ENCODE peak calls at places on chromosome 11, in five cellular contexts. U, T, I, Z and P are unnamed samples.

GRCh38 chr11:125289419-125290088 is 125.0 kb downstream of the PKNOX2 start:
- DNase-seq in U (no peak), Z (no peak), T (no peak), I (no peak), P (no peak)

GRCh38 chr11:12099132-12099873 is 11.1 kb upstream of the MICAL2 start:
- DNase-seq in U (no peak), Z (no peak), T (no peak), I (no peak), P (no peak)

GRCh38 chr11:130553306-130553705 is 104.9 kb downstream of the ADAMTS15 start:
- DNase-seq in U (no peak), T (no peak), I (no peak), Z (no peak), P (no peak)

GRCh38 chr11:133064152-133064877 is 468.0 kb downstream of the OPCML start:
- DNase-seq in U (peak; percentile 38), Z (peak; percentile 80), T (peak; percentile 76), I (no peak), P (peak; percentile 20)

GRCh38 chr11:123973816-123974215 is 3.8 kb downstream of the OR10S1 start:
- DNase-seq in U (no peak), I (no peak), Z (no peak), T (no peak), P (no peak)

GRCh38 chr11:14184548-14184947 is 174.4 kb downstream of the RRAS2 start:
- DNase-seq in U (no peak), Z (no peak), T (no peak), I (no peak), P (no peak)

GRCh38 chr11:10669258-10670033 is 24.1 kb downstream of the IRAG1 start:
- DNase-seq in I (no peak), U (no peak), Z (no peak), T (peak; percentile 79), P (no peak)

GRCh38 chr11:124662111-124662510 is 11.4 kb downstream of the SIAE start:
- DNase-seq in T (no peak), I (no peak), U (no peak), Z (no peak), P (no peak)

GRCh38 chr11:44574620-44575287 is 9.3 kb downstream of the CD82 start:
- DNase-seq in U (no peak), T (no peak), I (peak; percentile 66), Z (no peak), P (no peak)

GRCh38 chr11:100857236-100858005 is 170.3 kb downstream of the ARHGAP42 start:
- DNase-seq in T (no peak), U (no peak), Z (no peak), I (no peak), P (no peak)

GRCh38 chr11:62069961-62070919 is 53.6 kb upstream of the INCENP start:
- DNase-seq in T (peak; percentile 30), U (no peak), Z (peak; percentile 20), I (no peak), P (no peak)

GRCh38 chr11:47850337-47850736 is 2.2 kb upstream of the NUP160 start:
- DNase-seq in U (no peak), Z (no peak), I (no peak), T (no peak), P (no peak)

GRCh38 chr11:2510626-2511402 is 66.0 kb downstream of the KCNQ1 start:
- DNase-seq in I (no peak), Z (peak; percentile 50), U (peak; percentile 6), T (no peak), P (no peak)

GRCh38 chr11:38971141-38971540 is 2373.1 kb upstream of the RAG2 start:
- DNase-seq in I (no peak), T (no peak), U (no peak), Z (no peak), P (no peak)

GRCh38 chr11:114159802-114160588 is 100.5 kb downstream of the ZBTB16 start:
- DNase-seq in Z (peak; percentile 99), I (peak; percentile 34), U (peak; percentile 100), T (peak; percentile 100), P (peak; percentile 100)

GRCh38 chr11:35622070-35622469 is 3.8 kb downstream of the FJX1 start:
- DNase-seq in T (no peak), I (no peak), Z (no peak), U (no peak), P (no peak)

GRCh38 chr11:101438126-101438525 is 145.7 kb downstream of the TRPC6 start:
- DNase-seq in U (no peak), I (no peak), T (no peak), Z (no peak), P (no peak)

GRCh38 chr11:10899542-10899830 is 41.6 kb upstream of the ZBED5 start:
- DNase-seq in T (peak; percentile 85), U (peak; percentile 50), I (no peak), Z (peak; percentile 83), P (no peak)

GRCh38 chr11:121892863-121893262 is 223.2 kb downstream of the BLID start:
- DNase-seq in Z (no peak), U (no peak), T (no peak), I (no peak), P (no peak)

GRCh38 chr11:50379484-50379883 is 346.8 kb downstream of the OR4C45 start:
- DNase-seq in I (no peak), U (no peak), Z (no peak), T (no peak), P (no peak)

GRCh38 chr11:16297332-16297731 is 59.0 kb downstream of the SOX6 start:
- DNase-seq in T (no peak), U (no peak), I (no peak), Z (no peak), P (no peak)

GRCh38 chr11:16296243-16296642 is 60.1 kb downstream of the SOX6 start:
- DNase-seq in I (no peak), Z (no peak), U (no peak), T (no peak), P (no peak)

GRCh38 chr11:16301462-16301861 is 54.9 kb downstream of the SOX6 start:
- DNase-seq in U (no peak), Z (no peak), T (no peak), I (no peak), P (no peak)

GRCh38 chr11:16299390-16299789 is 57.0 kb downstream of the SOX6 start:
- DNase-seq in I (no peak), T (no peak), U (no peak), Z (no peak), P (no peak)

GRCh38 chr11:16299884-16300778 is 56.2 kb downstream of the SOX6 start:
- DNase-seq in Z (no peak), U (no peak), T (no peak), I (no peak), P (no peak)
- TF ChIP-seq EP300 in Z (no peak), U (no peak), T (no peak), I (no peak), P (no peak)

DNA sequence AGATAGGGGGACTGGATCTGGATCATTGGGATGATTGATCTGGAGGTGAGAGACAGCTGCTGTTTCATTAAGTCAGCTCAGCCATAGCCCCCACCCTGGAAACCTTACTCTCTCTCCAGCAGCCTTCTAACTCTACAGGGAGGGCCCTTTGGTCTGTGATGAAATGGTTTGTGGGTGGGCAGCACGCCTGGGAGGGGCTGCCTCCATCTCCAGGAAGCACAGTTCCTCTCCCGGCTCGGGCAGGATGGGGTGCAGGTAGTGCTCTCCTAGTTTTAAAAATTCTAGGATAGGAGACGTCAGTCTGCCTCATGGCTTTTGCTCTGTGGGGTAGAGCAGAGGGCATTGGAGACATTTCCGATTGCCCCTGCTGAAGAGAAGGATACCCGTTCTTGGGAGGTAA is 89.7 kb downstream of the CEP164 start:
- DNase-seq in U (no peak), I (no peak), T (peak; percentile 33), Z (no peak), P (no peak)
- H3K27me3 ChIP-seq in U (no peaks in the 10 kb centered on the region), I (no peaks in the 10 kb centered on the region), T (no peaks in the 10 kb centered on the region), Z (no peaks in the 10 kb centered on the region), P (no peaks in the 10 kb centered on the region)

DNA sequence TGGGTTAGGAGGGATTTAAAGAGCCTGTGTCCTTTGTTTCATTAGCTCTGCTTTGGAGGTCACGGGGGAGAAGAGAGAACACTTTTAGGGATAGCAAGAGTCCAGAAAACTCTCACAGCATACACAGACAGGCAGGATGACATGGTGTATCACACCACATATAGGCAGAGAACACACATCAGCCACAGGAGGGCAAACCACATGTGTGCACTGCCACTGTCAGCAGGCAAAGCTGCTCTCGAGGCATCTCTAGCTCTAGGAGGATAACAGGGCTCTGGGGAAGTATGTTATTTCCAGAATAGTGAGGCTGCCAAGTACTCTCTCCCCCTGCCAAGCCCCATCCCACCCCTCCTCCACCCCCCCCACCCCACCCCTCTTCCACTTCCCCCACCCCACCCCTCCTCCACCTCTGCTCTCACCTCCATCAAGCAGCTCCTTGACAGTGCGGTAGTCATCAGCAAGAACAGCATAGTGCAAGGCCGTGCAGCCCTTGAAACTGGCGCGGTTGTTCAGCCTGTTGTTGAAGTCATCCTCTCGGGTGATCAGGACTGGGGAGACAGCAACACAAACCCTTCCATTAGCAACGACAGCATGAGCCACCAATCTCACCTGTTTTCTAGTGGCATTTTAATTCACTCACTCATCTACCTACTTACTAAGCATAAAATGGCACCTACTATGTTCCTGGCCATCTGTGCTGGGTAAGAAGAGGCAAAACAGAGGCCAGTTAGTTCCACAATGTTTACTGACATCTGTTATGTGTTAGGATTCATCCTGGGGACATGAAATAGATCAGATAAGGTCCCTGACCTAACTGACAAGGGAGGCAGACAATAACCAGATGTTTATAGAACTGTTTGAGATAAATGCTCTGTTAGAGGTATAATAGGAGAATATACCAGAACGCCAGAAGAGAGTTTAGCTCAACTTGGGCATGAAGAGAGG is 75.6 kb downstream of the CLPB start:
- DNase-seq in I (no peak), T (no peak), U (no peak), Z (no peak), P (no peak)
- TF ChIP-seq EP300 in I (no peak), T (no peak), U (no peak), Z (no peak), P (no peak)

GRCh38 chr11:71215372-71215965 is 36.9 kb downstream of the SHANK2 start:
- DNase-seq in U (no peak), I (no peak), T (peak; percentile 41), Z (peak; percentile 34), P (no peak)

GRCh38 chr11:71211631-71212030 is 40.7 kb downstream of the SHANK2 start:
- DNase-seq in T (no peak), U (no peak), Z (no peak), I (no peak), P (no peak)

GRCh38 chr11:71212871-71213559 is 39.4 kb downstream of the SHANK2 start:
- DNase-seq in Z (peak; percentile 29), I (no peak), U (no peak), T (peak; percentile 69), P (no peak)

GRCh38 chr11:71214553-71215371 is 37.6 kb downstream of the SHANK2 start:
- DNase-seq in T (peak; percentile 53), Z (peak; percentile 33), I (no peak), U (no peak), P (no peak)

DNA sequence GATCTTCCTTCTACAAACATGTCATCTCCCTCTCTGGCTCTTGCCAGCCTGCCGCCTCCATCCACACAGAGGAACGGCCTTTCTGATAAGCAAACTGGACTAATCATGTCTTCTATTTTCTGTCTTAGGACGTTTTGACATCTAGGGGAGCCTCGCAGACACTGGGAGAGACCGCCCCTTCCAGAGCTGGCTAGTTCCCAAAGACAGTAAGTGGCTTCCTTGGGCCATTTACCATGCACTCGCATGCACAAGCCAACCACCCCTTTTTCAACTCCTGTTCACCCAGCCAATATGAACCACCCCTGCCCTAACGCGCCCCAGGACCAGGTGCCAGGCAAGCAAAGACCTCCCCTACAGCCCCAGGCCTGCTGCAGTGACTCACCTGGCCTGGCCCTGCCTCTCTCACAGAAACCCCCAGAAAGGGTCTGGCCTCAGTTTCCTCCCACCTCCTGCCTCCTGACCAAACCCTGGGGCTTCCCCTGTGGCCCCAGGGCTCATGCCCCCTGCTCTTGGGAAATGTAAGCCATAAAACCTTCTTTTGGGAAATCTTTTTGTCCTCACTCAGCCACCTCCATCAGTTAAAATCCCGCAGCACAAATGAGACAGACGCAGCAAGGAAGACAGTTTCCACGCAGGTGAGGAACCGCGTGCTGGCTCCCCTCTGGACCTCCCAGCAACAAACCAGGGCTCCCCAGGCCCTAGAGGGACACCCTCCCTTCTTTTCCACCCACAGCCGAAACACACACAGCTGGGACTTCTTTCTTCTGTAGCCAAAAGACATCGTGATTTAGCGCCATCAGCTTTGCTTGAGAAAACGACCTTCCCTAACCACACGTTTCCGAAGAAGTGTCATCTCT is 38.5 kb downstream of the SHANK2 start:
- DNase-seq in Z (peak; percentile 30), I (no peak), U (no peak), T (peak; percentile 61), P (no peak)
- H3K27me3 ChIP-seq in Z (peaks cover 32% of the 10 kb centered on the region), I (no peaks in the 10 kb centered on the region), U (no peaks in the 10 kb centered on the region), T (no peaks in the 10 kb centered on the region), P (no peaks in the 10 kb centered on the region)